ENCODE peak calls at places on chromosomes 2 and 18, in nine cellular contexts. B is HEK293T; S is stimulated activated CD4-positive, alpha-beta T cell treated with anti-CD3 and anti-CD28 coated beads, TNF-alpha, amount 100 ng/mL, for 1 hour; Q is Peyer's patch; P is T follicular helper cell; F is KG1; N is COR-L47; X is OCI-LY7; M is NCI-H510A. L is an unnamed sample.

GRCh38 chr2:105515581-105516415 is 116.9 kb upstream of the FHL2 start:
- DNase-seq in B (no peak), S (no peak), Q (no peak), P (no peak), F (no peak), N (peak), X (no peak), M (no peak), L (peak)

GRCh38 chr2:177771191-177771590 is 301.4 kb downstream of the PDE11A start:
- DNase-seq in B (no peak), S (no peak), Q (no peak), P (no peak), F (no peak), N (no peak), X (no peak), M (no peak), L (no peak)

GRCh38 chr18:62950246-62950645 is 234.9 kb downstream of the PHLPP1 start:
- DNase-seq in B (no peak), S (no peak), Q (no peak), P (no peak), F (no peak), N (no peak), X (no peak), M (no peak), L (no peak)

GRCh38 chr2:113025751-113026150 is 20.5 kb downstream of the IL36A start:
- DNase-seq in B (no peak), S (no peak), Q (no peak), P (no peak), F (no peak), N (no peak), X (no peak), M (no peak), L (no peak)

GRCh38 chr2:100876231-100876860 is 56.4 kb downstream of the NPAS2 start:
- DNase-seq in B (no peak), S (no peak), Q (no peak), P (no peak), F (no peak), N (no peak), X (no peak), M (no peak), L (no peak)

GRCh38 chr2:2689313-2689712 is 358.2 kb upstream of the MYT1L start:
- DNase-seq in B (no peak), S (no peak), Q (no peak), P (no peak), F (no peak), N (no peak), X (no peak), M (peak), L (no peak)

GRCh38 chr2:7857904-7858303 is 824.0 kb upstream of the ID2 start:
- DNase-seq in B (no peak), S (no peak), Q (no peak), P (no peak), F (no peak), N (no peak), X (no peak), M (peak), L (no peak)

GRCh38 chr2:177740718-177741117 is 331.9 kb downstream of the PDE11A start:
- DNase-seq in B (no peak), S (no peak), Q (no peak), P (no peak), F (no peak), N (no peak), X (no peak), M (no peak), L (no peak)

GRCh38 chr2:101150306-101151140 is 659 bp downstream of the TBC1D8 start:
- DNase-seq in B (peak), S (no peak), Q (peak), P (no peak), F (no peak), N (peak), X (no peak), M (no peak), L (peak)

GRCh38 chr2:16900405-16901025 is 234.9 kb upstream of the CYRIA start:
- DNase-seq in B (no peak), S (no peak), Q (no peak), P (no peak), F (no peak), N (no peak), X (peak), M (no peak), L (peak)

L was measured in G401.